ENCODE peak calls at places on chromosomes 13 and 19, in five cellular contexts. K is ovary, G is cardiac muscle cell, P is adrenal gland, F is upper lobe of right lung. B is an unnamed sample.

GRCh38 chr13:97194473-97194872 is 27.7 kb upstream of the MBNL2 start:
- DNase-seq in F (no peak), G (peak; percentile 67), K (no peak), P (no peak), B (no peak)

GRCh38 chr19:43798546-43799409 is 3.5 kb downstream of the LYPD5 start:
- DNase-seq in G (peak; percentile 34), P (no peak), F (peak; percentile 78), K (no peak), B (no peak)

GRCh38 chr19:15663245-15663644 is 9.6 kb upstream of the CYP4F12 start:
- DNase-seq in F (no peak), P (no peak), K (no peak), G (no peak), B (no peak)

GRCh38 chr13:60765700-60766411 is 368.8 kb downstream of the TDRD3 start:
- DNase-seq in G (peak; percentile 70), P (no peak), F (no peak), K (no peak), B (no peak)

GRCh38 chr19:32911467-32911866 is 41.9 kb upstream of the SLC7A9 start:
- DNase-seq in G (no peak), K (no peak), F (no peak), P (no peak), B (no peak)

GRCh38 chr13:110600261-110600819 is 15.0 kb upstream of the NAXD start:
- DNase-seq in F (no peak), P (no peak), G (no peak), K (no peak), B (no peak)

GRCh38 chr19:55258476-55258827 is 365 bp downstream of the PPP6R1 start:
- DNase-seq in G (no peak), F (no peak), P (no peak), K (no peak), B (peak; percentile 50)

GRCh38 chr19:9863759-9864158 is 28.6 kb downstream of the PIN1 start:
- DNase-seq in G (no peak), P (no peak), F (no peak), K (no peak), B (no peak)

GRCh38 chr13:23378009-23378632 is 55.4 kb downstream of the SACS start:
- DNase-seq in G (peak; percentile 92), F (no peak), P (peak; percentile 62), K (no peak), B (no peak)

GRCh38 chr19:35153701-35154534 is 617 bp upstream of the FXYD5 start:
- DNase-seq in K (no peak), P (no peak), G (peak; percentile 48), F (peak; percentile 82), B (peak; percentile 79)

GRCh38 chr19:45499196-45500180 is 1.2 kb downstream of the PPM1N start:
- DNase-seq in P (no peak), G (peak; percentile 46), F (peak; percentile 72), K (no peak), B (peak; percentile 58)

GRCh38 chr19:16737909-16738308 is 18.3 kb downstream of the NWD1 start:
- DNase-seq in K (no peak), F (no peak), P (no peak), G (peak; percentile 13), B (no peak)

GRCh38 chr13:23991119-23991518 is 93.8 kb upstream of the C1QTNF9B start:
- DNase-seq in P (no peak), G (no peak), K (no peak), F (no peak), B (no peak)

GRCh38 chr13:36819811-36820140 is 754 bp downstream of the RFXAP start:
- DNase-seq in F (no peak), P (peak; percentile 22), G (peak; percentile 33), K (no peak), B (peak; percentile 7)

GRCh38 chr13:76884167-76884566 is 2.0 kb downstream of the KCTD12 start:
- DNase-seq in F (peak; percentile 72), G (peak; percentile 73), P (peak; percentile 37), K (peak; percentile 47), B (peak; percentile 26)

GRCh38 chr19:8208710-8209110 is 460 bp upstream of the CERS4 start:
- DNase-seq in G (no peak), K (no peak), F (no peak), P (no peak), B (no peak)

GRCh38 chr13:102983496-102983895 is 82.7 kb downstream of the SLC10A2 start:
- DNase-seq in K (no peak), P (no peak), F (no peak), G (no peak), B (no peak)

GRCh38 chr19:13613447-13613846 is 107.2 kb upstream of the CACNA1A start:
- DNase-seq in P (no peak), K (no peak), F (no peak), G (no peak), B (no peak)

GRCh38 chr19:52200044-52200443 is 10.2 kb downstream of the PPP2R1A start:
- DNase-seq in G (peak; percentile 77), F (no peak), P (peak; percentile 50), K (no peak), B (no peak)

GRCh38 chr13:44300895-44301638 is 72.6 kb upstream of the SERP2 start:
- DNase-seq in F (no peak), G (peak; percentile 86), P (peak; percentile 50), K (peak; percentile 47), B (no peak)

GRCh38 chr13:70703755-70704154 is 595.5 kb upstream of the KLHL1 start:
- DNase-seq in G (no peak), K (no peak), F (no peak), P (no peak), B (no peak)

GRCh38 chr13:41864658-41865057 is 96.3 kb downstream of the VWA8 start:
- DNase-seq in P (no peak), G (peak; percentile 74), K (no peak), F (peak; percentile 67), B (no peak)

GRCh38 chr13:32720026-32720425 is 133.8 kb downstream of the PDS5B start:
- DNase-seq in K (no peak), G (peak; percentile 46), F (no peak), P (no peak), B (no peak)

GRCh38 chr13:28531195-28531955 is 36.4 kb upstream of the FLT1 start:
- DNase-seq in K (peak; percentile 34), P (peak; percentile 35), F (peak; percentile 70), G (peak; percentile 41), B (no peak)

GRCh38 chr13:67186985-67187569 is 43.1 kb downstream of the PCDH9 start:
- DNase-seq in G (no peak), K (no peak), P (no peak), F (no peak), B (no peak)

GRCh38 chr13:102571075-102571474 is 25.7 kb upstream of the TPP2 start:
- DNase-seq in F (no peak), P (no peak), G (no peak), K (no peak), B (no peak)

GRCh38 chr13:110258876-110259631 is 47.9 kb downstream of the COL4A1 start:
- DNase-seq in G (no peak), F (no peak), K (no peak), P (no peak), B (no peak)

GRCh38 chr19:13799669-13800068 is 4.4 kb downstream of the ZSWIM4 start:
- DNase-seq in F (no peak), K (no peak), G (no peak), P (no peak), B (no peak)

GRCh38 chr13:84630486-84630885 is 748.2 kb upstream of the SLITRK1 start:
- DNase-seq in F (no peak), P (no peak), G (no peak), K (no peak), B (no peak)

GRCh38 chr19:6532244-6532999 is 1.6 kb downstream of the TNFSF9 start:
- DNase-seq in K (no peak), P (no peak), F (no peak), G (no peak), B (no peak)

GRCh38 chr19:8306235-8307054 is 1.7 kb downstream of the CD320 start:
- DNase-seq in P (peak; percentile 23), K (peak; percentile 38), F (peak; percentile 61), G (no peak), B (peak; percentile 1)

GRCh38 chr13:32587774-32588165 is 1.5 kb downstream of the PDS5B start:
- DNase-seq in F (no peak), P (no peak), K (no peak), G (no peak), B (no peak)

GRCh38 chr19:11247391-11247790 is 8.0 kb downstream of the ANGPTL8 start:
- DNase-seq in F (peak; percentile 67), P (peak; percentile 48), G (peak; percentile 88), K (peak; percentile 70), B (no peak)
- H3K4me1 ChIP-seq in F (peaks cover 23% of the 10 kb centered on the region), P (peaks cover 5% of the 10 kb centered on the region), G (no peaks in the 10 kb centered on the region), K (peaks cover 3% of the 10 kb centered on the region), B (no peaks in the 10 kb centered on the region)

DNA sequence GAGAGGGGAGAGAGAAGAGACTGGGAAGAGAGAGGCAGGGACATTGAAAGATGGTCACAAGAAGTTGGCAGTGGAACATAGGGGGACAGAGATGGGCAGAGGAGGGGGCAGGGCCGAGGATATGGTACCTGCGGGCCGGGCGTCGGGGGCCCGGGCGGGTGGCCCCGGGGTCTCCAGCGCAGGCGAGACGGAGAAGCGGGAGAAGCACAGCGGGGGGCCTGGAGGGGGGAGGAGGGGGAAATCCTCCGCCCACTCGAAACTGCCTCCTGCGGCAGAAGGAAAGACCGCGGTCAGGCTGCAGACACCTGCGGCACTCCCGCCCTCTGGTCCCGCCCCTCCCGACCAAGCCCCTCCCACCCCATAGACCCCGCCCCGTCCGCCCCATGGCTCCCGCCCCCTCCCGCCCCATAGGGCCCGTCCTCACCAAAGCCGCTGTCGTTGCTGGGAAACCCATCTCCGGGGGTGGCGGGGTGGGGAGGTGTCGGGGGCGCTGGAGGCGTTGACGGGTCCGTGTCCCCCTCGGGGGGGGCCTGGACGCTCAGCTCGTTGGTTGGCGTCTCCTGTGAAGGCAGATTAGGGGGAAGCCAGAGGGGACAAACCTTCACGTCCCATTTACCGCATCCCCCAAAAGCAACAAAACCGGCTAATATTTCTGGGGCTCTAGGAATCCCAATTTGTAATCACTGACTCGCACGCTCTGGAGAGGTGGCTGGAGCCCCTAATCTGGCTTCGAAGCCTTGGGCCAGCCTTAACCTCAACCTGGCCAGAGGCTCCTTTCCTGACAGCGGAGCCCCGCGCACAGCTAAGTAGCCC is 20.4 kb downstream of the LMTK3 start:
- DNase-seq in G (no peak), K (peak; percentile 65), F (peak; percentile 79), P (peak; percentile 62), B (peak; percentile 47)
- H3K27ac ChIP-seq in G (no peak overlapping the region), K (no peak overlapping the region), F (no peak overlapping the region), P (no peak overlapping the region), B (no peak overlapping the region)

GRCh38 chr13:48241651-48242050 is 8.6 kb downstream of the ITM2B start:
- DNase-seq in G (no peak), P (no peak), F (no peak), K (no peak), B (no peak)

GRCh38 chr13:48246097-48246496 is 13.1 kb downstream of the ITM2B start:
- DNase-seq in P (no peak), F (no peak), K (no peak), G (no peak), B (no peak)

GRCh38 chr13:48236528-48237353 is 3.7 kb downstream of the ITM2B start:
- DNase-seq in K (no peak), F (no peak), P (no peak), G (peak; percentile 78), B (no peak)

GRCh38 chr13:48244159-48244558 is 11.2 kb downstream of the ITM2B start:
- DNase-seq in G (no peak), P (no peak), F (no peak), K (no peak), B (no peak)

GRCh38 chr13:48242677-48243076 is 9.7 kb downstream of the ITM2B start:
- DNase-seq in F (no peak), K (no peak), G (no peak), P (no peak), B (no peak)
- H3K4me1 ChIP-seq in F (peaks cover 67% of the 10 kb centered on the region), K (peaks cover 7% of the 10 kb centered on the region), G (no peaks in the 10 kb centered on the region), P (peaks cover 95% of the 10 kb centered on the region), B (peaks cover 58% of the 10 kb centered on the region)

GRCh38 chr19:3451451-3451866 is 28.9 kb downstream of the SMIM24 start:
- DNase-seq in K (no peak), G (no peak), P (peak; percentile 74), F (no peak), B (no peak)
- H3K27ac ChIP-seq in K (peak overlapping the region; percentile 59), G (no peak overlapping the region), P (peak overlapping the region; percentile 94), F (peak overlapping the region; percentile 42), B (no peak overlapping the region)